ENCODE peak calls at places on chromosomes 5 and 9, in ten cellular contexts. X is sigmoid colon, A is transverse colon, B is K562, Y is breast epithelium, R is HCT116, P is A549, O is vagina, F is uterus, C is ovary. T is an unnamed sample.

GRCh38 chr5:127564002-127564769 is 46.7 kb downstream of the PRRC1 start:
- DNase-seq in X (no peak), A (peak; percentile 36), B (peak; percentile 48), Y (peak; percentile 21), R (peak; percentile 48), P (peak; percentile 46), O (no peak), F (no peak), C (no peak), T (no peak)

GRCh38 chr5:142133382-142134206 is 25.0 kb downstream of the NDFIP1 start:
- DNase-seq in X (no peak), A (no peak), B (no peak), Y (no peak), R (no peak), P (no peak), O (no peak), F (no peak), C (no peak), T (no peak)

GRCh38 chr9:113178087-113178486 is 27.3 kb downstream of the SLC31A2 start:
- DNase-seq in X (no peak), A (no peak), B (no peak), Y (no peak), R (no peak), P (no peak), O (no peak), F (no peak), C (no peak), T (no peak)

GRCh38 chr5:4212981-4213819 is 617.6 kb downstream of the IRX1 start:
- DNase-seq in X (peak; percentile 22), A (no peak), B (no peak), Y (no peak), R (no peak), P (no peak), O (peak; percentile 34), F (no peak), C (no peak), T (no peak)

GRCh38 chr9:8857330-8858249 is 1058.0 kb upstream of the DMAC1 start:
- DNase-seq in X (peak; percentile 85), A (peak; percentile 65), B (no peak), Y (no peak), R (no peak), P (no peak), O (no peak), F (peak; percentile 70), C (peak; percentile 82), T (peak; percentile 43)

GRCh38 chr9:70021026-70021571 is 22.5 kb upstream of the MAMDC2 start:
- DNase-seq in X (no peak), A (no peak), B (no peak), Y (no peak), R (no peak), P (no peak), O (no peak), F (no peak), C (no peak), T (peak; percentile 65)

GRCh38 chr9:124511426-124511840 is 4.2 kb upstream of the NR5A1 start:
- DNase-seq in X (no peak), A (no peak), B (peak; percentile 62), Y (no peak), R (no peak), P (no peak), O (no peak), F (no peak), C (no peak), T (no peak)

GRCh38 chr5:176543428-176544182 is 5.5 kb upstream of the CDHR2 start:
- DNase-seq in X (peak; percentile 84), A (peak; percentile 88), B (peak; percentile 81), Y (peak; percentile 56), R (no peak), P (peak; percentile 53), O (no peak), F (peak; percentile 67), C (peak; percentile 83), T (peak; percentile 70)

GRCh38 chr9:70466976-70467551 is 52.6 kb upstream of the KLF9 start:
- DNase-seq in X (no peak), A (no peak), B (peak; percentile 13), Y (no peak), R (no peak), P (no peak), O (no peak), F (no peak), C (no peak), T (peak; percentile 44)

GRCh38 chr5:135829681-135830383 is 4.6 kb upstream of the SLC25A48 start:
- DNase-seq in X (peak; percentile 87), A (peak; percentile 76), B (peak; percentile 72), Y (peak; percentile 42), R (peak; percentile 63), P (peak; percentile 79), O (peak; percentile 69), F (no peak), C (peak; percentile 57), T (peak; percentile 86)

GRCh38 chr9:136849038-136849959 is at the start of gene PHPT1:
- DNase-seq in X (peak; percentile 100), A (peak; percentile 98), B (peak; percentile 99), Y (peak; percentile 99), R (peak; percentile 98), P (peak; percentile 99), O (peak; percentile 99), F (peak; percentile 98), C (peak; percentile 99), T (peak; percentile 100)

GRCh38 chr9:136849960-136850865 is 1.0 kb downstream of the PHPT1 start:
- DNase-seq in X (no peak), A (no peak), B (no peak), Y (no peak), R (no peak), P (no peak), O (no peak), F (no peak), C (peak; percentile 55), T (no peak)

GRCh38 chr9:136851941-136852663 is at the start of gene MAMDC4:
- DNase-seq in X (no peak), A (peak; percentile 10), B (no peak), Y (no peak), R (no peak), P (no peak), O (no peak), F (no peak), C (peak; percentile 40), T (no peak)

GRCh38 chr9:136852664-136853595 is 784 bp downstream of the MAMDC4 start:
- DNase-seq in X (peak; percentile 60), A (no peak), B (no peak), Y (no peak), R (no peak), P (no peak), O (no peak), F (peak; percentile 17), C (peak; percentile 32), T (no peak)

DNA sequence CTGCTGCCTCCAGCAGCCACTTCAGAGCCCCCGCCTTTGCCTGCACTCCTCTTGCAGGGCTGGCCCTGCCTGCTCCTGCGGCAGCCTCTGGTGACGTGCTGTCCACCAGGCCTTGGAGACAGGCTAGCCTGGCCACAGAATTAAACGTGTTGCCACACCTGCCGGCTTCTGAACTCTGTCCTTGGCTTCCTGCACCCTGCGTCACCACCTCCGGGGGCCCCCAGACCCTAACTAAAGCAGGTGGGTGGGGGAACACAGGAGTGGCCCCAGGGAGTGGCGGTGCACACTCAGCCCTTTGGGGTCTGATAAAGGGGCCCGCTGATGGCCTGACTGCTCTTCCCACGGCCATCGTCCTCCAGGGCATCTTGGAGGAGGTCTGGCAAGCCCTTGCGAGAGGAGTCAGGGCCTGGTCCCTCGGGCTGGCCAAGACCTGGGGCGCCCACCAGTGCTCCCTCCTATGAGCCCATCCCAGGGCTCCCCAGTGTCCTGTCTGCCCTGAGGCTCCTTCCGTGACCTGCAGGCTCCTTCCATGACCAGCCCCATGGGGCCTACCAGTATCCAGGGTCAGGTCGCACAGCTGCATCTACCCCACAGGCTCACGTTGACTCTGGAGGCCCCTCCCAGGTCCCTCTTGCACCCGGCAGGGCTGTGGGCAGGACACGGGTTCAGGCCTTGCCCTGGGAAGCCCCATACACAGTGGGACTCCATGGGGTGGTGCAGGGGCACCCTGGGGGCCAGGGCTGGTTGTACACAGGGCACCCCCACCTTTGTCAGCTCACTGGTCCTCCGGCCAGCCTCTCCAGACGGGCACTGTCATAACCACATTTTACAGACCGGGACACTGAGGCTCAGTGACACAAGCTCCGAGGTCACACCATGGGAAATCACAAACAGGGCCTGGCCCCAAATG is 1.0 kb upstream of the MAMDC4 start:
- DNase-seq in X (no peak), A (peak; percentile 9), B (no peak), Y (no peak), R (no peak), P (no peak), O (no peak), F (no peak), C (no peak), T (no peak)
- TF ChIP-seq POLR2A in X (no peak), A (no peak), B (no peak), Y (no peak), R (peak; percentile 19), P (no peak), O (no peak), F (no peak), C (no peak), T (no peak)

GRCh38 chr9:13970018-13970417 is 343.9 kb downstream of the NFIB start:
- DNase-seq in X (no peak), A (no peak), B (no peak), Y (no peak), R (no peak), P (no peak), O (no peak), F (no peak), C (no peak), T (no peak)
- TF ChIP-seq POLR2A in X (no peak), A (no peak), B (no peak), Y (no peak), R (no peak), P (no peak), O (no peak), F (no peak), C (no peak), T (no peak)

GRCh38 chr9:122931851-122932199 is 513 bp upstream of the ZBTB26 start:
- DNase-seq in X (no peak), A (no peak), B (no peak), Y (no peak), R (no peak), P (peak; percentile 26), O (no peak), F (no peak), C (no peak), T (no peak)
- TF ChIP-seq POLR2A in X (no peak), A (no peak), B (peak; percentile 3), Y (no peak), R (no peak), P (no peak), O (no peak), F (no peak), C (no peak), T (no peak)

DNA sequence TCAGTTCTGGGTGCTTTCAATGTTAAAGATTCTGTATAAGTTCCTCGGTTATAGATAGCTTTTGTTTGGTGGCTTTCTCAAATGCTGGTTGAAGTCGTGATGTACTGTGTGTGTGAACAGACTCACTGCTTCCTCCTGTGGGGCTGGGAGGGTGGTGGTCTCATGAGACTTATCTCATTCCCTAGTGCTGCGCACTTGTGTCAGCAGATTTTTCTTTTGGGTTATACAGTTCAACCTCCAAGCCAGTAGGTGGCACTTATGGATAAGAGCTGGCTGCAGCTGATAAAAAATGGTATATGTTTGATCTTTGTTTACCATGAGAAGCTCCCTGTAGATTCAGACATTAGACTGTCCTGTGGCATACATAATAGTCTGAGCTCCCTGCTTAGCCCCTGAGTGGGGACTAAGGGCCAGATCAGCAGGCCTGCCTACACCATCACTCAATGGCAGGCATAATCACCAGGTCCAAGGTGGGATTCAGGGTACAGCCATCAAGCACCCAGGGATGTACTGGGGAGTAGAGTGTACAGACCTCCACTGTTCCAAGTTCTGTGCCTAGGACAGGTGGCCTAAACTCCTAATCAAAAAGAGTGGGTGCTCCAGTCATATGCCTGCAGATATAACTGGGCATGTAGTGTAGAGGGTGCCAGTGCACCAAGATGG is 174.2 kb downstream of the OXCT1 start:
- DNase-seq in X (no peak), A (no peak), B (no peak), Y (no peak), R (no peak), P (no peak), O (no peak), F (no peak), C (no peak), T (no peak)
- TF ChIP-seq POLR2A in X (no peak), A (no peak), B (no peak), Y (no peak), R (no peak), P (no peak), O (no peak), F (no peak), C (no peak), T (no peak)